ENCODE peak calls at places on chromosomes 16 and 17, in five cellular contexts. H is cardiac muscle cell, M is fibroblast of lung, D is endothelial cell of umbilical vein, V is astrocyte of the spinal cord. O is an unnamed sample.
A peak's percentile ranks its signal among the peaks of the same experiment; 100 is the strongest.

GRCh38 chr16:71628810-71629209 is 2.8 kb downstream of the MARVELD3 start:
- DNase-seq in V (peak; percentile 87), M (peak; percentile 35), D (peak; percentile 54), H (peak; percentile 85), O (no peak)

GRCh38 chr17:67818110-67819002 is 6.9 kb upstream of the BPTF start:
- DNase-seq in V (no peak), M (no peak), D (no peak), H (no peak), O (no peak)

GRCh38 chr17:44969144-44969780 is 1.2 kb upstream of the C1QL1 start:
- DNase-seq in V (no peak), H (no peak), D (no peak), M (no peak), O (no peak)

GRCh38 chr17:68592667-68593330 is 8.4 kb downstream of the FAM20A start:
- DNase-seq in V (no peak), H (no peak), M (no peak), D (no peak), O (no peak)

GRCh38 chr16:67279296-67280089 is at the start of gene PLEKHG4:
- DNase-seq in M (peak; percentile 63), D (peak; percentile 71), V (peak; percentile 71), H (peak; percentile 71), O (peak; percentile 82)

GRCh38 chr16:48613061-48613957 is 3.3 kb upstream of the N4BP1 start:
- DNase-seq in D (no peak), V (no peak), H (peak; percentile 73), M (no peak), O (no peak)

GRCh38 chr16:48611329-48612137 is 1.6 kb upstream of the N4BP1 start:
- DNase-seq in D (no peak), H (no peak), V (no peak), M (no peak), O (no peak)

GRCh38 chr17:63039342-63039741 is 73.3 kb downstream of the TANC2 start:
- DNase-seq in V (no peak), D (no peak), M (peak; percentile 17), H (no peak), O (no peak)

GRCh38 chr17:76385892-76386786 is 1.7 kb downstream of the SPHK1 start:
- DNase-seq in D (peak; percentile 78), M (peak; percentile 73), V (peak; percentile 77), H (peak; percentile 89), O (peak; percentile 82)

GRCh38 chr17:82589851-82590180 is 58.4 kb downstream of the WDR45B start:
- DNase-seq in H (no peak), M (no peak), V (no peak), D (no peak), O (no peak)

GRCh38 chr16:29770250-29770929 is 7.7 kb upstream of the ZG16 start:
- DNase-seq in D (no peak), V (no peak), H (no peak), M (no peak), O (no peak)

GRCh38 chr16:12971216-12971615 is 69.8 kb downstream of the SHISA9 start:
- DNase-seq in D (no peak), H (no peak), V (peak; percentile 40), M (peak; percentile 31), O (peak; percentile 41)

GRCh38 chr17:28334176-28334575 is 1.1 kb downstream of the IFT20 start:
- DNase-seq in M (no peak), H (peak; percentile 47), V (no peak), D (peak; percentile 25), O (no peak)

GRCh38 chr16:27321013-27321960 is 7.5 kb downstream of the IL4R start:
- DNase-seq in V (peak; percentile 45), D (no peak), M (peak; percentile 63), H (no peak), O (no peak)

GRCh38 chr16:49462989-49463371 is 89.4 kb downstream of the C16orf78 start:
- DNase-seq in D (no peak), H (no peak), V (no peak), M (no peak), O (peak; percentile 4)

GRCh38 chr16:57801098-57801855 is 1.0 kb downstream of the KIFC3 start:
- DNase-seq in D (peak; percentile 52), V (peak; percentile 68), H (peak; percentile 65), M (peak; percentile 83), O (no peak)

GRCh38 chr16:85995591-85996461 is 96.9 kb downstream of the IRF8 start:
- DNase-seq in V (no peak), D (no peak), H (no peak), M (no peak), O (no peak)

GRCh38 chr17:49260011-49260921 is 29.7 kb upstream of the PHOSPHO1 start:
- DNase-seq in M (peak; percentile 89), H (peak; percentile 86), V (peak; percentile 81), D (peak; percentile 87), O (peak; percentile 55)

GRCh38 chr17:63930951-63931575 is 1.1 kb downstream of the CD79B start:
- DNase-seq in V (no peak), M (no peak), H (peak; percentile 18), D (no peak), O (no peak)

GRCh38 chr17:45752246-45752645 is 31.9 kb upstream of the CRHR1 start:
- DNase-seq in H (no peak), D (no peak), V (no peak), M (no peak), O (no peak)

GRCh38 chr17:12512712-12513355 is 152.9 kb upstream of the MYOCD start:
- DNase-seq in V (peak; percentile 37), D (no peak), H (no peak), M (peak; percentile 64), O (no peak)

GRCh38 chr17:12514596-12514995 is 151.1 kb upstream of the MYOCD start:
- DNase-seq in D (no peak), V (no peak), M (no peak), H (no peak), O (no peak)

GRCh38 chr17:12510535-12510934 is 155.2 kb upstream of the MYOCD start:
- DNase-seq in H (no peak), V (peak; percentile 35), M (peak; percentile 58), D (no peak), O (no peak)

GRCh38 chr17:12507046-12507445 is 158.6 kb upstream of the MYOCD start:
- DNase-seq in V (no peak), H (no peak), D (no peak), M (no peak), O (no peak)

DNA sequence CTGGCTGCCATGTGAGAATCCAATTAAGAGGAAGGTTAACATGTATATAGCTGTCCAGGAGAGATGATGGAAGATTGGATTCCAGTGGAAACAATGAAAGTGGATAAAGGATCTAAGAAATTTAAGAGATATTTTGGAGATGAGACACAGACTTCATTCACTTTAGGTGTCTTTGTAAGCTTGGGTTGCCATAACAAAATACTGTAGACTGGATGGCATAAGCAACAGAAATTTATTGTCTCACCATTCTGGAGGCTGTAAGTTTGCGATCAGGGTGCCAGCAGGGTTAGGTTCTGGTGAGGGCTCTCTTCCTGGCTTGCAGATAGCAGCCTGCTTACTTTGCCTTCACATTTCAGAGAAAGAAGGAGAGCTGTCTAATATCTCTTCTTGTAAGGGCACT is 155.9 kb upstream of the MYOCD start:
- DNase-seq in D (no peak), M (peak; percentile 17), H (no peak), V (no peak), O (no peak)
- TF ChIP-seq CTCF in D (no peak), M (no peak), H (no peak), V (no peak), O (no peak)

GRCh38 chr17:18262641-18263040 is 2.2 kb downstream of the MIEF2 start:
- DNase-seq in D (no peak), M (no peak), H (no peak), V (no peak), O (no peak)
- TF ChIP-seq CTCF in D (no peak), M (no peak), H (no peak), V (no peak), O (no peak)

GRCh38 chr17:80423536-80424225 is 8.7 kb downstream of the ENDOV start:
- DNase-seq in H (no peak), M (no peak), V (no peak), D (no peak), O (no peak)
- TF ChIP-seq CTCF in H (no peak), M (no peak), V (no peak), D (no peak), O (no peak)

GRCh38 chr16:18979936-18980335 is 3.8 kb upstream of the TMC7 start:
- DNase-seq in D (no peak), M (no peak), V (no peak), H (no peak), O (no peak)

GRCh38 chr16:18984425-18985005 is 781 bp downstream of the TMC7 start:
- DNase-seq in M (peak; percentile 5), D (no peak), V (no peak), H (no peak), O (no peak)

DNA sequence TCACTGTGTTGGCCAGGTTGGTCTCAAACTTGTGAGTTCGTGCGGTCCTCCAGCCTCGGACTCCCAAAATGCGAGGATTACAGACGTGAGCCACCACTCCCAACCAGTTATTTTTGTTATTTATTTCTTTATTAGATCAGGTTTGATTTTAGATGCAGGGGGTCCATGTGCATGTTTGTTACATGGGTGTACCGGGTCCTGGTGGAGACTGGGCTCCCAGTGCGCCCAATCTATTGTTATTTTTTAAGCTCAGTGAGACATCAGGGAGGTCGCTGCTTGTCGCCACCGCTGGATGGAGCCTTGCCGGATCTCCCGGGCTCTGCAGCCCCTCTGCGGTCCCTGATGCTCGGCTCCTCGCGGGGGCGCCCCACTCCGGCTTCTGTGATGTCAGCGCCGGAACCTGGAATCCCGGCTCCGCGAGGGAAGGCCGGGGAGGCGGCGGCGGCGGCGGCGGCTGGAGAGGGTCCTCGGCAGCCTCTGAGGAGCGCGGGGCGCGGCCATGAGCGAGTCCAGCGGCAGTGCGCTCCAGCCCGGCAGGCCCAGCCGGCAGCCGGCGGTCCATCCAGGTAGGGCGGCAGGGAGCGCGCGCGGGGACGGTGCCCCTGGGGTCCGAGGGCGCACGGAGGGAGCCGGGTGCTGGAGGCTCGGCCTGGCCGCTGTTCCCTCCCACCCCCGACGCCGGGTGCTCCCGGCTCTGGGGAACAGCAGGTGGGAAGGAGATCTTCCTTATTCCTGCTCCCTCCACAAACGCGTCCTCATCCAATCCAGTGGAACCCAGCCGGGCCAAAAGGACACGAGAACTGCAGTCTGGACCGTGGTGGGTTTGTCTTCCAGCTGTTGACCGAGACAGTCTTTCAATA is at the start of gene TMC7:
- DNase-seq in V (peak; percentile 89), H (peak; percentile 83), M (peak; percentile 83), D (peak; percentile 89), O (peak; percentile 97)
- TF ChIP-seq CTCF in V (peak; percentile 88), H (peak; percentile 79), M (peak; percentile 85), D (peak; percentile 95), O (peak; percentile 59)

GRCh38 chr16:74625500-74626350 is 18.8 kb upstream of the GLG1 start:
- DNase-seq in H (no peak), V (no peak), M (no peak), D (no peak), O (no peak)

GRCh38 chr16:74622005-74622404 is 15.1 kb upstream of the GLG1 start:
- DNase-seq in H (no peak), V (no peak), D (no peak), M (no peak), O (no peak)

GRCh38 chr16:74626741-74627416 is 20.0 kb upstream of the GLG1 start:
- DNase-seq in H (no peak), D (no peak), V (peak; percentile 22), M (peak; percentile 32), O (no peak)

GRCh38 chr16:74623846-74624245 is 16.9 kb upstream of the GLG1 start:
- DNase-seq in V (no peak), M (no peak), D (no peak), H (no peak), O (no peak)

GRCh38 chr16:74623214-74623842 is 16.4 kb upstream of the GLG1 start:
- DNase-seq in D (peak; percentile 73), M (peak; percentile 35), V (peak; percentile 67), H (peak; percentile 64), O (no peak)
- TF ChIP-seq CTCF in D (peak; percentile 44), M (peak; percentile 55), V (peak; percentile 54), H (peak; percentile 54), O (peak; percentile 59)

GRCh38 chr17:32440722-32441121 is 3.6 kb upstream of the PSMD11 start:
- DNase-seq in D (no peak), V (no peak), H (no peak), M (no peak), O (no peak)
- TF ChIP-seq CTCF in D (no peak), V (no peak), H (no peak), M (no peak), O (no peak)

O was measured in glutamatergic neuron.